ENCODE peak calls at places on chromosomes 7 and 10, in seven cellular contexts. X is Caco-2, Q is fibroblast of lung, E is K562, J is transverse colon, C is mesothelial cell of epicardium, F is nephron progenitor cell. I is an unnamed sample.

GRCh38 chr7:30931161-30931926 is 19.7 kb downstream of the AQP1 start:
- DNase-seq in F (no peak), E (no peak), C (peak; percentile 36), J (no peak), Q (no peak), X (no peak), I (peak; percentile 4)

GRCh38 chr7:24760968-24761367 is 3.7 kb upstream of the GSDME start:
- DNase-seq in E (no peak), J (no peak), Q (no peak), X (no peak), F (no peak), C (no peak), I (no peak)

GRCh38 chr7:127872122-127872521 is 159.1 kb downstream of the LRRC4 start:
- DNase-seq in C (no peak), X (no peak), E (no peak), F (no peak), Q (no peak), J (no peak), I (no peak)

GRCh38 chr10:88668465-88668864 is 4.2 kb downstream of the LIPF start:
- DNase-seq in Q (no peak), C (no peak), F (no peak), J (no peak), X (no peak), E (no peak), I (no peak)

GRCh38 chr7:159370-160270 is 32.8 kb upstream of the FAM20C start:
- DNase-seq in F (no peak), Q (no peak), E (no peak), X (no peak), J (no peak), C (no peak), I (no peak)

GRCh38 chr10:18140149-18140956 is at the start of gene CACNB2:
- DNase-seq in Q (peak; percentile 69), J (peak; percentile 75), E (no peak), X (peak; percentile 70), F (peak; percentile 79), C (peak; percentile 71), I (peak; percentile 59)

GRCh38 chr7:30647589-30647988 is 34.7 kb downstream of the CRHR2 start:
- DNase-seq in C (peak; percentile 2), Q (no peak), E (no peak), J (no peak), F (no peak), X (no peak), I (no peak)

GRCh38 chr10:126384269-126384873 is 3.9 kb downstream of the ADAM12 start:
- DNase-seq in E (no peak), J (no peak), Q (peak; percentile 46), X (no peak), F (no peak), C (no peak), I (no peak)

GRCh38 chr10:114053946-114054345 is 10.3 kb downstream of the ADRB1 start:
- DNase-seq in C (no peak), J (no peak), E (no peak), X (no peak), Q (no peak), F (no peak), I (no peak)

GRCh38 chr7:12777257-12777656 is 89.8 kb downstream of the ARL4A start:
- DNase-seq in J (no peak), C (no peak), F (no peak), X (no peak), Q (no peak), E (peak; percentile 27), I (no peak)

GRCh38 chr10:124262971-124263370 is 155.8 kb downstream of the OAT start:
- DNase-seq in J (no peak), Q (no peak), F (no peak), X (no peak), E (no peak), C (no peak), I (no peak)

GRCh38 chr10:124264711-124265390 is 153.9 kb downstream of the OAT start:
- DNase-seq in X (no peak), J (no peak), C (no peak), E (no peak), F (no peak), Q (no peak), I (no peak)

GRCh38 chr10:124263726-124264125 is 155.0 kb downstream of the OAT start:
- DNase-seq in F (no peak), Q (no peak), C (no peak), J (no peak), X (no peak), E (no peak), I (no peak)

GRCh38 chr10:124264271-124264670 is 154.5 kb downstream of the OAT start:
- DNase-seq in E (no peak), C (no peak), X (no peak), J (no peak), Q (no peak), F (no peak), I (no peak)

GRCh38 chr10:124262249-124262865 is 156.4 kb downstream of the OAT start:
- DNase-seq in F (peak; percentile 25), E (no peak), X (no peak), Q (no peak), C (no peak), J (no peak), I (no peak)
- TF ChIP-seq CTCF in F (no peak), E (no peak), X (no peak), Q (peak; percentile 1), C (no peak), J (no peak), I (no peak)

GRCh38 chr10:110169586-110169985 is 37.8 kb upstream of the MXI1 start:
- DNase-seq in J (no peak), F (no peak), C (no peak), Q (no peak), E (no peak), X (no peak), I (no peak)

GRCh38 chr10:110171032-110171431 is 36.4 kb upstream of the MXI1 start:
- DNase-seq in C (no peak), J (no peak), Q (no peak), F (no peak), X (no peak), E (no peak), I (no peak)

GRCh38 chr10:110172155-110172554 is 35.2 kb upstream of the MXI1 start:
- DNase-seq in F (no peak), J (no peak), C (no peak), X (no peak), Q (no peak), E (no peak), I (no peak)

GRCh38 chr10:110168601-110169481 is 38.6 kb upstream of the MXI1 start:
- DNase-seq in F (no peak), X (peak; percentile 43), E (no peak), J (no peak), C (no peak), Q (no peak), I (no peak)

GRCh38 chr10:110170142-110170887 is 37.1 kb upstream of the MXI1 start:
- DNase-seq in X (no peak), J (no peak), Q (no peak), F (no peak), C (no peak), E (no peak), I (no peak)
- TF ChIP-seq CTCF in X (peak; percentile 20), J (no peak), Q (peak; percentile 14), F (no peak), C (no peak), E (no peak), I (no peak)

GRCh38 chr10:26859241-26860025 is 1.3 kb downstream of the ABI1 start:
- DNase-seq in J (no peak), C (no peak), F (no peak), E (no peak), X (no peak), Q (peak; percentile 25), I (no peak)

GRCh38 chr10:26863677-26864076 is 2.9 kb upstream of the ABI1 start:
- DNase-seq in Q (no peak), C (no peak), F (no peak), J (no peak), E (no peak), X (no peak), I (no peak)

GRCh38 chr10:26860026-26860541 is 674 bp downstream of the ABI1 start:
- DNase-seq in J (peak; percentile 56), Q (peak; percentile 73), E (peak; percentile 80), F (peak; percentile 67), X (peak; percentile 74), C (peak; percentile 70), I (peak; percentile 57)

GRCh38 chr10:26860542-26861325 is at the start of gene ABI1:
- DNase-seq in E (peak; percentile 98), J (peak; percentile 98), X (peak; percentile 100), F (peak; percentile 97), C (peak; percentile 99), Q (peak; percentile 99), I (peak; percentile 97)

DNA sequence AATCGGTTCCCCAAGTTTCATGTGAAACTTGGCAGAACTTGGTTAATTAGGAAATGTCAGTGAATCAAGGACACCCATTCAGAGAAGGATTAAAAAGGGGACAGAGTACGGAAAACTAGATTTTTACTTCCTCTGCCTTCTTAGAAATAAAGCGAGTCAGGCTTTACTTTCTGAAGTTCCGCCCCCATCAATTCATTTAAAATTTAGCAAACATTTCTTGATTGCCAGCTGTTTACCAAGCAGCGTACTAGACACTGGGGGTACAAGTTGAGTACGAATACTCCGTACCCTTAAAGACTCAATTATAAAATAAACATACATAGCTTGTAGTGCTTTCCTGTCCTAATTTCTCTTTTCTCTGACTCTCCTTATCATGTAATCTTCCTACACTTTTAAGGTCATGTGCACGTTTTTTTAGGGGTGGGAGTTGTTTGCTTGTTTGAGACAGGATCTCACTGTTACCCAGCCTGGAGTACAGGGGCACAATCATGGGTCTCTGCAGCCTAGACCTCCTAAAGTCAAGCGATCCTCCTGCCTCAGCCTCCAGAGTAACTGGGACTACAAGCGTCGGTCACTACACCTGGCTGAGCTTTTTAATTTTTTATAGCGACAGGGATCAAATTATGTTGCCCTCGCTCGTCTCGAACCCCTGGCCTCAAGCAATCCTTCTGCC is 704 bp upstream of the ABI1 start:
- DNase-seq in X (no peak), F (no peak), Q (no peak), J (no peak), C (no peak), E (peak; percentile 23), I (no peak)
- TF ChIP-seq CTCF in X (no peak), F (peak; percentile 20), Q (no peak), J (peak; percentile 39), C (peak; percentile 73), E (no peak), I (no peak)

GRCh38 chr10:43647576-43647975 is 1.1 kb downstream of the ZNF32 start:
- DNase-seq in E (no peak), C (no peak), X (no peak), Q (no peak), J (no peak), F (no peak), I (no peak)
- TF ChIP-seq CTCF in E (no peak), C (no peak), X (no peak), Q (no peak), J (no peak), F (no peak), I (no peak)

DNA sequence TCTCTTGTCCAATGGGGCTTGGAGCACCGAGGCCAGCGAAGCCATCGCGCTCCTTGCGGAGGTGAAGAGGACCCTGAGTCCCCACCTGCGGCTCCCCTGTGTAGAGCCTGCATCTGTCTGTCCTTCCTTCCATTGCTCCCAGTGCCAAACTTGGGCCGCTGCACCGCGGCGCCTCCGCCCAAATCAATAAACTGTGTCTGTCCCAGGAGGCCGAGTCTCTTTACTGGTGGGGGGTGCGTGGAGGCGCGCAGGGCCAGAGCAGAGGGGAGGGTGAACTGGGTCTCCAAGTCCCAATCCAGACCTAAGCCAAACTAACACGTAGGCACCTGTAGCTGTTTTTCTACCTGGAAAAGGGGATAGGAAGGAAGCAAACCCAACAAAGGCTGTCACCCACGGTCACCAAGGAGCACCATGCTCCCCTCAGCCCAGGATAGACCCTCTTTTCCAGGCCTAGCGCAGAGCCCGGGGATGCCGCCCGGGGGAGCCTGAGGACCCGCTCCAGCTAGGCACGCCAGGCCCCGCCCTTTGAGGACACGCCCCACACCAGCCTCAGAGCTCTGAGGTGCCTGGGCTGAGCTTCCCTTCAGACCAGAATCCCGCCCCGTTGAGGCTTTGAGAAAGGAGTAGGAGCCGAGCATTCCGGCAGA is 1.2 kb upstream of the CHAT start:
- DNase-seq in E (peak; percentile 16), X (no peak), Q (no peak), J (no peak), F (peak; percentile 61), C (no peak), I (no peak)
- TF ChIP-seq CTCF in E (peak; percentile 12), X (no peak), Q (no peak), J (no peak), F (no peak), C (no peak), I (no peak)

I was measured in progenitor cell of endocrine pancreas.